ENCODE peak calls at places on chromosomes 3 and 15, in seven cellular contexts. X is HCT116, Q is K562, I is GM12878, K is SK-N-SH, D is HepG2, O is H1. Z is an unnamed sample.

GRCh38 chr3:158977497-158977896 is 175.6 kb downstream of the MFSD1 start:
- DNase-seq in X (no peak), Q (no peak), I (no peak), K (no peak), D (no peak), O (no peak), Z (no peak)

GRCh38 chr3:39501059-39501458 is 33.6 kb downstream of the MOBP start:
- DNase-seq in X (no peak), Q (no peak), I (no peak), K (no peak), D (no peak), O (no peak), Z (no peak)

GRCh38 chr3:187963003-187963676 is 190.8 kb upstream of the LPP start:
- DNase-seq in X (no peak), Q (no peak), I (no peak), K (no peak), D (no peak), O (no peak), Z (no peak)

GRCh38 chr3:170585008-170585936 is 603 bp downstream of the SLC7A14 start:
- DNase-seq in X (no peak), Q (no peak), I (no peak), K (peak), D (no peak), O (peak), Z (no peak)

GRCh38 chr3:153513236-153513635 is 351.2 kb downstream of the RAP2B start:
- DNase-seq in X (peak), Q (no peak), I (no peak), K (no peak), D (peak), O (no peak), Z (peak)

GRCh38 chr3:72750405-72750922 is 97.8 kb downstream of the SHQ1 start:
- DNase-seq in X (no peak), Q (no peak), I (no peak), K (no peak), D (no peak), O (no peak), Z (peak)

GRCh38 chr3:100988080-100988479 is 5.1 kb downstream of the ABI3BP start:
- DNase-seq in X (no peak), Q (no peak), I (no peak), K (no peak), D (no peak), O (no peak), Z (no peak)

GRCh38 chr3:66037986-66038369 is 740 bp downstream of the MAGI1 start:
- DNase-seq in X (no peak), Q (no peak), I (no peak), K (peak), D (no peak), O (peak), Z (no peak)

GRCh38 chr3:123723527-123724168 is 138.8 kb upstream of the HACD2 start:
- DNase-seq in X (peak), Q (peak), I (peak), K (peak), D (peak), O (peak), Z (peak)

GRCh38 chr15:37101634-37102314 is 1.4 kb upstream of the MEIS2 start:
- DNase-seq in X (peak), Q (peak), I (no peak), K (peak), D (peak), O (peak), Z (peak)

GRCh38 chr15:66196565-66196964 is 57.0 kb downstream of the MEGF11 start:
- DNase-seq in X (peak), Q (no peak), I (no peak), K (no peak), D (no peak), O (no peak), Z (no peak)
- TF ChIP-seq JUND in X (no peak), Q (no peak), I (no peak), K (no peak), D (no peak), O (no peak), Z (no peak)

GRCh38 chr3:129016366-129016724 is 15.2 kb downstream of the EFCC1 start:
- DNase-seq in X (no peak), Q (no peak), I (no peak), K (no peak), D (peak), O (no peak), Z (peak)
- TF ChIP-seq JUND in X (no peak), Q (no peak), I (no peak), K (no peak), D (no peak), O (no peak), Z (no peak)

GRCh38 chr15:91468861-91469260 is 368.8 kb downstream of the SV2B start:
- DNase-seq in X (no peak), Q (no peak), I (no peak), K (no peak), D (no peak), O (no peak), Z (no peak)

GRCh38 chr15:91469627-91470567 is 369.8 kb downstream of the SV2B start:
- DNase-seq in X (no peak), Q (peak), I (no peak), K (peak), D (no peak), O (no peak), Z (no peak)

GRCh38 chr15:91465696-91466095 is 365.6 kb downstream of the SV2B start:
- DNase-seq in X (no peak), Q (no peak), I (no peak), K (no peak), D (no peak), O (no peak), Z (no peak)

GRCh38 chr15:91465086-91465485 is 365.0 kb downstream of the SV2B start:
- DNase-seq in X (no peak), Q (no peak), I (no peak), K (no peak), D (no peak), O (no peak), Z (no peak)
- TF ChIP-seq JUND in X (no peak), Q (no peak), I (no peak), K (no peak), D (no peak), O (no peak), Z (no peak)

GRCh38 chr3:164533275-164533674 is 545.0 kb downstream of the SI start:
- DNase-seq in X (no peak), Q (no peak), I (no peak), K (no peak), D (no peak), O (no peak), Z (no peak)
- TF ChIP-seq JUND in X (no peak), Q (no peak), I (no peak), K (no peak), D (no peak), O (no peak), Z (no peak)

GRCh38 chr3:37504583-37505357 is 330.4 kb upstream of the LRRFIP2 start:
- DNase-seq in X (no peak), Q (no peak), I (no peak), K (no peak), D (peak), O (no peak), Z (no peak)
- TF ChIP-seq JUND in X (no peak), Q (no peak), I (no peak), K (no peak), D (no peak), O (no peak), Z (no peak)

GRCh38 chr3:52352566-52352965 is 36.4 kb downstream of the DNAH1 start:
- DNase-seq in X (no peak), Q (no peak), I (no peak), K (no peak), D (no peak), O (no peak), Z (no peak)
- TF ChIP-seq JUND in X (no peak), Q (no peak), I (no peak), K (no peak), D (no peak), O (no peak), Z (no peak)

GRCh38 chr3:45583021-45583851 is 11.3 kb upstream of the LIMD1 start:
- DNase-seq in X (no peak), Q (no peak), I (no peak), K (peak), D (peak), O (no peak), Z (no peak)
- TF ChIP-seq JUND in X (no peak), Q (no peak), I (no peak), K (no peak), D (no peak), O (no peak), Z (no peak)

Z was measured in T47D.